ENCODE peak calls at places on chromosomes 11 and 22, in ten cellular contexts. One of them, this sample, is unnamed.

GRCh38 chr11:17529814-17530162 is 14.4 kb downstream of the USH1C start:
- DNase-seq in brain microvascular endothelial cell: no peak
- DNase-seq in right atrium auricular region: peak
- DNase-seq in Peyer's patch: no peak
- DNase-seq in SHP77 treated with DMSO at 0.1 percent for 48 hours: no peak
- DNase-seq in fibroblast of lung: no peak
- DNase-seq in activated CD4-positive, alpha-beta T cell treated with anti-CD3 and anti-CD28 coated beads, Interleukin-2, amount 10 ng/mL, durations not matched to agents 7 days and 5 days: no peak
- DNase-seq in AML-193: no peak
- DNase-seq in sciatic nerve: no peak
- DNase-seq in stimulated activated CD8-positive, alpha-beta memory T cell treated with anti-CD3 and anti-CD28 coated beads, Interleukin-4, amount 100 ng/mL, for 1 hour: no peak
- DNase-seq in this sample: no peak

GRCh38 chr11:1509626-1510255 is 23.2 kb upstream of the MOB2 start:
- DNase-seq in right atrium auricular region: no peak
- DNase-seq in sciatic nerve: no peak
- DNase-seq in fibroblast of lung: no peak
- DNase-seq in brain microvascular endothelial cell: no peak
- DNase-seq in stimulated activated CD8-positive, alpha-beta memory T cell treated with anti-CD3 and anti-CD28 coated beads, Interleukin-4, amount 100 ng/mL, for 1 hour: no peak
- DNase-seq in activated CD4-positive, alpha-beta T cell treated with anti-CD3 and anti-CD28 coated beads, Interleukin-2, amount 10 ng/mL, durations not matched to agents 7 days and 5 days: no peak
- DNase-seq in Peyer's patch: no peak
- DNase-seq in SHP77 treated with DMSO at 0.1 percent for 48 hours: no peak
- DNase-seq in AML-193: no peak
- DNase-seq in this sample: no peak

GRCh38 chr22:49959782-49960158 is 802 bp upstream of the PIM3 start:
- DNase-seq in brain microvascular endothelial cell: no peak
- DNase-seq in sciatic nerve: no peak
- DNase-seq in AML-193: peak
- DNase-seq in Peyer's patch: peak
- DNase-seq in right atrium auricular region: no peak
- DNase-seq in fibroblast of lung: no peak
- DNase-seq in stimulated activated CD8-positive, alpha-beta memory T cell treated with anti-CD3 and anti-CD28 coated beads, Interleukin-4, amount 100 ng/mL, for 1 hour: no peak
- DNase-seq in SHP77 treated with DMSO at 0.1 percent for 48 hours: no peak
- DNase-seq in activated CD4-positive, alpha-beta T cell treated with anti-CD3 and anti-CD28 coated beads, Interleukin-2, amount 10 ng/mL, durations not matched to agents 7 days and 5 days: peak
- DNase-seq in this sample: no peak

GRCh38 chr22:31952094-31952401 is 7.7 kb downstream of the YWHAH start:
- DNase-seq in brain microvascular endothelial cell: no peak
- DNase-seq in right atrium auricular region: no peak
- DNase-seq in SHP77 treated with DMSO at 0.1 percent for 48 hours: no peak
- DNase-seq in activated CD4-positive, alpha-beta T cell treated with anti-CD3 and anti-CD28 coated beads, Interleukin-2, amount 10 ng/mL, durations not matched to agents 7 days and 5 days: no peak
- DNase-seq in sciatic nerve: no peak
- DNase-seq in Peyer's patch: no peak
- DNase-seq in stimulated activated CD8-positive, alpha-beta memory T cell treated with anti-CD3 and anti-CD28 coated beads, Interleukin-4, amount 100 ng/mL, for 1 hour: no peak
- DNase-seq in fibroblast of lung: no peak
- DNase-seq in AML-193: peak
- DNase-seq in this sample: no peak

GRCh38 chr11:57406337-57406904 is 16.0 kb upstream of the PRG2 start:
- DNase-seq in activated CD4-positive, alpha-beta T cell treated with anti-CD3 and anti-CD28 coated beads, Interleukin-2, amount 10 ng/mL, durations not matched to agents 7 days and 5 days: no peak
- DNase-seq in sciatic nerve: no peak
- DNase-seq in Peyer's patch: no peak
- DNase-seq in right atrium auricular region: no peak
- DNase-seq in AML-193: peak
- DNase-seq in fibroblast of lung: peak
- DNase-seq in stimulated activated CD8-positive, alpha-beta memory T cell treated with anti-CD3 and anti-CD28 coated beads, Interleukin-4, amount 100 ng/mL, for 1 hour: no peak
- DNase-seq in SHP77 treated with DMSO at 0.1 percent for 48 hours: no peak
- DNase-seq in brain microvascular endothelial cell: no peak
- DNase-seq in this sample: no peak

GRCh38 chr22:46090631-46091201 is 59.6 kb upstream of the PPARA start:
- DNase-seq in fibroblast of lung: no peak
- DNase-seq in right atrium auricular region: no peak
- DNase-seq in activated CD4-positive, alpha-beta T cell treated with anti-CD3 and anti-CD28 coated beads, Interleukin-2, amount 10 ng/mL, durations not matched to agents 7 days and 5 days: no peak
- DNase-seq in sciatic nerve: no peak
- DNase-seq in AML-193: no peak
- DNase-seq in brain microvascular endothelial cell: no peak
- DNase-seq in stimulated activated CD8-positive, alpha-beta memory T cell treated with anti-CD3 and anti-CD28 coated beads, Interleukin-4, amount 100 ng/mL, for 1 hour: no peak
- DNase-seq in Peyer's patch: no peak
- DNase-seq in SHP77 treated with DMSO at 0.1 percent for 48 hours: no peak
- DNase-seq in this sample: no peak

GRCh38 chr11:77108436-77108835 is 5.8 kb downstream of the OMP start:
- DNase-seq in sciatic nerve: no peak
- DNase-seq in activated CD4-positive, alpha-beta T cell treated with anti-CD3 and anti-CD28 coated beads, Interleukin-2, amount 10 ng/mL, durations not matched to agents 7 days and 5 days: no peak
- DNase-seq in fibroblast of lung: no peak
- DNase-seq in AML-193: no peak
- DNase-seq in right atrium auricular region: no peak
- DNase-seq in Peyer's patch: peak
- DNase-seq in brain microvascular endothelial cell: no peak
- DNase-seq in SHP77 treated with DMSO at 0.1 percent for 48 hours: no peak
- DNase-seq in stimulated activated CD8-positive, alpha-beta memory T cell treated with anti-CD3 and anti-CD28 coated beads, Interleukin-4, amount 100 ng/mL, for 1 hour: no peak
- DNase-seq in this sample: no peak

GRCh38 chr11:118138839-118139420 is 13.7 kb downstream of the SCN4B start:
- DNase-seq in stimulated activated CD8-positive, alpha-beta memory T cell treated with anti-CD3 and anti-CD28 coated beads, Interleukin-4, amount 100 ng/mL, for 1 hour: no peak
- DNase-seq in Peyer's patch: no peak
- DNase-seq in SHP77 treated with DMSO at 0.1 percent for 48 hours: no peak
- DNase-seq in activated CD4-positive, alpha-beta T cell treated with anti-CD3 and anti-CD28 coated beads, Interleukin-2, amount 10 ng/mL, durations not matched to agents 7 days and 5 days: no peak
- DNase-seq in sciatic nerve: peak
- DNase-seq in fibroblast of lung: no peak
- DNase-seq in AML-193: no peak
- DNase-seq in right atrium auricular region: no peak
- DNase-seq in brain microvascular endothelial cell: no peak
- DNase-seq in this sample: no peak

GRCh38 chr11:75913984-75914383 is 99.0 kb downstream of the UVRAG start:
- DNase-seq in stimulated activated CD8-positive, alpha-beta memory T cell treated with anti-CD3 and anti-CD28 coated beads, Interleukin-4, amount 100 ng/mL, for 1 hour: no peak
- DNase-seq in brain microvascular endothelial cell: no peak
- DNase-seq in sciatic nerve: no peak
- DNase-seq in SHP77 treated with DMSO at 0.1 percent for 48 hours: no peak
- DNase-seq in fibroblast of lung: no peak
- DNase-seq in activated CD4-positive, alpha-beta T cell treated with anti-CD3 and anti-CD28 coated beads, Interleukin-2, amount 10 ng/mL, durations not matched to agents 7 days and 5 days: no peak
- DNase-seq in right atrium auricular region: no peak
- DNase-seq in Peyer's patch: no peak
- DNase-seq in AML-193: no peak
- DNase-seq in this sample: no peak

GRCh38 chr11:777288-778255 is at the start of gene GATD1:
- DNase-seq in right atrium auricular region: peak
- DNase-seq in brain microvascular endothelial cell: peak
- DNase-seq in stimulated activated CD8-positive, alpha-beta memory T cell treated with anti-CD3 and anti-CD28 coated beads, Interleukin-4, amount 100 ng/mL, for 1 hour: peak
- DNase-seq in activated CD4-positive, alpha-beta T cell treated with anti-CD3 and anti-CD28 coated beads, Interleukin-2, amount 10 ng/mL, durations not matched to agents 7 days and 5 days: peak
- DNase-seq in Peyer's patch: peak
- DNase-seq in SHP77 treated with DMSO at 0.1 percent for 48 hours: peak
- DNase-seq in AML-193: peak
- DNase-seq in sciatic nerve: peak
- DNase-seq in fibroblast of lung: peak
- DNase-seq in this sample: peak

GRCh38 chr11:78744202-78744601 is 169.5 kb upstream of the NARS2 start:
- DNase-seq in SHP77 treated with DMSO at 0.1 percent for 48 hours: no peak
- DNase-seq in Peyer's patch: no peak
- DNase-seq in right atrium auricular region: no peak
- DNase-seq in AML-193: no peak
- DNase-seq in brain microvascular endothelial cell: no peak
- DNase-seq in activated CD4-positive, alpha-beta T cell treated with anti-CD3 and anti-CD28 coated beads, Interleukin-2, amount 10 ng/mL, durations not matched to agents 7 days and 5 days: no peak
- DNase-seq in sciatic nerve: no peak
- DNase-seq in fibroblast of lung: no peak
- DNase-seq in stimulated activated CD8-positive, alpha-beta memory T cell treated with anti-CD3 and anti-CD28 coated beads, Interleukin-4, amount 100 ng/mL, for 1 hour: no peak
- DNase-seq in this sample: no peak

GRCh38 chr11:47869548-47870393 is 21.6 kb upstream of the NUP160 start:
- DNase-seq in AML-193: no peak
- DNase-seq in activated CD4-positive, alpha-beta T cell treated with anti-CD3 and anti-CD28 coated beads, Interleukin-2, amount 10 ng/mL, durations not matched to agents 7 days and 5 days: no peak
- DNase-seq in stimulated activated CD8-positive, alpha-beta memory T cell treated with anti-CD3 and anti-CD28 coated beads, Interleukin-4, amount 100 ng/mL, for 1 hour: no peak
- DNase-seq in SHP77 treated with DMSO at 0.1 percent for 48 hours: no peak
- DNase-seq in sciatic nerve: no peak
- DNase-seq in fibroblast of lung: no peak
- DNase-seq in brain microvascular endothelial cell: no peak
- DNase-seq in Peyer's patch: no peak
- DNase-seq in right atrium auricular region: no peak
- DNase-seq in this sample: no peak

GRCh38 chr11:95531116-95531515 is 258.5 kb downstream of the FAM76B start:
- DNase-seq in sciatic nerve: no peak
- DNase-seq in activated CD4-positive, alpha-beta T cell treated with anti-CD3 and anti-CD28 coated beads, Interleukin-2, amount 10 ng/mL, durations not matched to agents 7 days and 5 days: no peak
- DNase-seq in fibroblast of lung: peak
- DNase-seq in brain microvascular endothelial cell: no peak
- DNase-seq in right atrium auricular region: no peak
- DNase-seq in Peyer's patch: no peak
- DNase-seq in stimulated activated CD8-positive, alpha-beta memory T cell treated with anti-CD3 and anti-CD28 coated beads, Interleukin-4, amount 100 ng/mL, for 1 hour: no peak
- DNase-seq in SHP77 treated with DMSO at 0.1 percent for 48 hours: no peak
- DNase-seq in AML-193: peak
- DNase-seq in this sample: no peak

GRCh38 chr11:127651175-127651887 is 650.8 kb upstream of the KIRREL3 start:
- DNase-seq in SHP77 treated with DMSO at 0.1 percent for 48 hours: no peak
- DNase-seq in fibroblast of lung: peak
- DNase-seq in activated CD4-positive, alpha-beta T cell treated with anti-CD3 and anti-CD28 coated beads, Interleukin-2, amount 10 ng/mL, durations not matched to agents 7 days and 5 days: no peak
- DNase-seq in right atrium auricular region: no peak
- DNase-seq in sciatic nerve: no peak
- DNase-seq in AML-193: no peak
- DNase-seq in Peyer's patch: no peak
- DNase-seq in stimulated activated CD8-positive, alpha-beta memory T cell treated with anti-CD3 and anti-CD28 coated beads, Interleukin-4, amount 100 ng/mL, for 1 hour: no peak
- DNase-seq in brain microvascular endothelial cell: peak
- DNase-seq in this sample: no peak

GRCh38 chr22:26797910-26798309 is 140.5 kb downstream of the MIAT start:
- DNase-seq in Peyer's patch: no peak
- DNase-seq in AML-193: no peak
- DNase-seq in activated CD4-positive, alpha-beta T cell treated with anti-CD3 and anti-CD28 coated beads, Interleukin-2, amount 10 ng/mL, durations not matched to agents 7 days and 5 days: no peak
- DNase-seq in SHP77 treated with DMSO at 0.1 percent for 48 hours: peak
- DNase-seq in right atrium auricular region: no peak
- DNase-seq in sciatic nerve: no peak
- DNase-seq in brain microvascular endothelial cell: no peak
- DNase-seq in stimulated activated CD8-positive, alpha-beta memory T cell treated with anti-CD3 and anti-CD28 coated beads, Interleukin-4, amount 100 ng/mL, for 1 hour: no peak
- DNase-seq in fibroblast of lung: no peak
- DNase-seq in this sample: no peak

GRCh38 chr22:45639747-45640102 is 31.9 kb upstream of the ATXN10 start:
- DNase-seq in fibroblast of lung: no peak
- DNase-seq in activated CD4-positive, alpha-beta T cell treated with anti-CD3 and anti-CD28 coated beads, Interleukin-2, amount 10 ng/mL, durations not matched to agents 7 days and 5 days: no peak
- DNase-seq in stimulated activated CD8-positive, alpha-beta memory T cell treated with anti-CD3 and anti-CD28 coated beads, Interleukin-4, amount 100 ng/mL, for 1 hour: no peak
- DNase-seq in AML-193: no peak
- DNase-seq in sciatic nerve: no peak
- DNase-seq in right atrium auricular region: no peak
- DNase-seq in Peyer's patch: no peak
- DNase-seq in brain microvascular endothelial cell: no peak
- DNase-seq in SHP77 treated with DMSO at 0.1 percent for 48 hours: no peak
- DNase-seq in this sample: no peak

GRCh38 chr11:33674035-33674814 is 26.4 kb downstream of the C11orf91 start:
- DNase-seq in fibroblast of lung: no peak
- DNase-seq in activated CD4-positive, alpha-beta T cell treated with anti-CD3 and anti-CD28 coated beads, Interleukin-2, amount 10 ng/mL, durations not matched to agents 7 days and 5 days: no peak
- DNase-seq in AML-193: no peak
- DNase-seq in sciatic nerve: no peak
- DNase-seq in Peyer's patch: no peak
- DNase-seq in stimulated activated CD8-positive, alpha-beta memory T cell treated with anti-CD3 and anti-CD28 coated beads, Interleukin-4, amount 100 ng/mL, for 1 hour: no peak
- DNase-seq in SHP77 treated with DMSO at 0.1 percent for 48 hours: no peak
- DNase-seq in brain microvascular endothelial cell: peak
- DNase-seq in right atrium auricular region: peak
- DNase-seq in this sample: no peak

GRCh38 chr11:33775064-33775807 is 916 bp upstream of the FBXO3 start:
- DNase-seq in sciatic nerve: no peak
- DNase-seq in brain microvascular endothelial cell: no peak
- DNase-seq in Peyer's patch: no peak
- DNase-seq in fibroblast of lung: no peak
- DNase-seq in SHP77 treated with DMSO at 0.1 percent for 48 hours: no peak
- DNase-seq in activated CD4-positive, alpha-beta T cell treated with anti-CD3 and anti-CD28 coated beads, Interleukin-2, amount 10 ng/mL, durations not matched to agents 7 days and 5 days: no peak
- DNase-seq in AML-193: no peak
- DNase-seq in stimulated activated CD8-positive, alpha-beta memory T cell treated with anti-CD3 and anti-CD28 coated beads, Interleukin-4, amount 100 ng/mL, for 1 hour: no peak
- DNase-seq in right atrium auricular region: no peak
- DNase-seq in this sample: no peak

GRCh38 chr11:41954034-41954433 is 494.6 kb upstream of the LRRC4C start:
- DNase-seq in sciatic nerve: no peak
- DNase-seq in SHP77 treated with DMSO at 0.1 percent for 48 hours: no peak
- DNase-seq in brain microvascular endothelial cell: peak
- DNase-seq in stimulated activated CD8-positive, alpha-beta memory T cell treated with anti-CD3 and anti-CD28 coated beads, Interleukin-4, amount 100 ng/mL, for 1 hour: no peak
- DNase-seq in Peyer's patch: no peak
- DNase-seq in right atrium auricular region: no peak
- DNase-seq in AML-193: no peak
- DNase-seq in fibroblast of lung: no peak
- DNase-seq in activated CD4-positive, alpha-beta T cell treated with anti-CD3 and anti-CD28 coated beads, Interleukin-2, amount 10 ng/mL, durations not matched to agents 7 days and 5 days: no peak
- DNase-seq in this sample: no peak

GRCh38 chr22:44664149-44664548 is 37.9 kb upstream of the PRR5 start:
- DNase-seq in stimulated activated CD8-positive, alpha-beta memory T cell treated with anti-CD3 and anti-CD28 coated beads, Interleukin-4, amount 100 ng/mL, for 1 hour: no peak
- DNase-seq in right atrium auricular region: peak
- DNase-seq in activated CD4-positive, alpha-beta T cell treated with anti-CD3 and anti-CD28 coated beads, Interleukin-2, amount 10 ng/mL, durations not matched to agents 7 days and 5 days: peak
- DNase-seq in Peyer's patch: peak
- DNase-seq in fibroblast of lung: peak
- DNase-seq in sciatic nerve: no peak
- DNase-seq in SHP77 treated with DMSO at 0.1 percent for 48 hours: no peak
- DNase-seq in brain microvascular endothelial cell: peak
- DNase-seq in AML-193: peak
- DNase-seq in this sample: no peak

GRCh38 chr11:128407962-128408361 is 179.4 kb downstream of the ETS1 start:
- DNase-seq in AML-193: no peak
- DNase-seq in brain microvascular endothelial cell: peak
- DNase-seq in fibroblast of lung: peak
- DNase-seq in stimulated activated CD8-positive, alpha-beta memory T cell treated with anti-CD3 and anti-CD28 coated beads, Interleukin-4, amount 100 ng/mL, for 1 hour: no peak
- DNase-seq in right atrium auricular region: no peak
- DNase-seq in sciatic nerve: no peak
- DNase-seq in Peyer's patch: no peak
- DNase-seq in SHP77 treated with DMSO at 0.1 percent for 48 hours: no peak
- DNase-seq in activated CD4-positive, alpha-beta T cell treated with anti-CD3 and anti-CD28 coated beads, Interleukin-2, amount 10 ng/mL, durations not matched to agents 7 days and 5 days: no peak
- DNase-seq in this sample: no peak

GRCh38 chr22:49290286-49290685 is 537.4 kb downstream of the BRD1 start:
- DNase-seq in activated CD4-positive, alpha-beta T cell treated with anti-CD3 and anti-CD28 coated beads, Interleukin-2, amount 10 ng/mL, durations not matched to agents 7 days and 5 days: no peak
- DNase-seq in sciatic nerve: no peak
- DNase-seq in right atrium auricular region: no peak
- DNase-seq in brain microvascular endothelial cell: no peak
- DNase-seq in stimulated activated CD8-positive, alpha-beta memory T cell treated with anti-CD3 and anti-CD28 coated beads, Interleukin-4, amount 100 ng/mL, for 1 hour: no peak
- DNase-seq in AML-193: no peak
- DNase-seq in fibroblast of lung: no peak
- DNase-seq in Peyer's patch: peak
- DNase-seq in SHP77 treated with DMSO at 0.1 percent for 48 hours: no peak
- DNase-seq in this sample: no peak